ENCODE peak calls at places on chromosomes 6 and 20, in eight cellular contexts. I is aorta; W is tibial nerve; H is mesendoderm; C is left lung; F is lung; Y is tibial artery; N is CD4-positive, CD25-positive, alpha-beta regulatory T cell. G is an unnamed sample.

GRCh38 chr6:14549319-14549770 is 431.8 kb downstream of the CD83 start:
- DNase-seq in I (no peak), W (no peak), H (no peak), C (no peak), F (no peak), Y (no peak), N (no peak), G (no peak)

GRCh38 chr6:120960761-120961160 is 373.5 kb downstream of the TBC1D32 start:
- DNase-seq in I (no peak), W (no peak), H (no peak), C (no peak), F (no peak), Y (no peak), N (no peak), G (no peak)

GRCh38 chr20:55540486-55540885 is 464.8 kb downstream of the CBLN4 start:
- DNase-seq in I (no peak), W (no peak), H (no peak), C (no peak), F (no peak), Y (no peak), N (no peak), G (no peak)

GRCh38 chr6:167047554-167047953 is 48.4 kb downstream of the CEP43 start:
- DNase-seq in I (peak; percentile 70), W (no peak), H (no peak), C (peak; percentile 90), F (no peak), Y (peak; percentile 47), N (peak; percentile 49), G (no peak)

GRCh38 chr6:61869632-61870400 is 416.2 kb downstream of the KHDRBS2 start:
- DNase-seq in I (no peak), W (no peak), H (no peak), C (peak; percentile 7), F (no peak), Y (no peak), N (no peak), G (no peak)

GRCh38 chr6:38570750-38571149 is 69.0 kb downstream of the BTBD9 start:
- DNase-seq in I (no peak), W (no peak), H (peak; percentile 37), C (no peak), F (no peak), Y (no peak), N (peak; percentile 18), G (no peak)

GRCh38 chr6:43009124-43009523 is 4.6 kb downstream of the MEA1 start:
- DNase-seq in I (no peak), W (no peak), H (peak; percentile 62), C (no peak), F (no peak), Y (no peak), N (peak; percentile 34), G (no peak)

GRCh38 chr6:111721677-111722219 is 116.1 kb upstream of the TRAF3IP2 start:
- DNase-seq in I (no peak), W (peak; percentile 23), H (peak; percentile 65), C (no peak), F (no peak), Y (no peak), N (peak; percentile 52), G (no peak)

GRCh38 chr6:111722220-111722731 is 116.6 kb upstream of the TRAF3IP2 start:
- DNase-seq in I (no peak), W (no peak), H (peak; percentile 63), C (no peak), F (no peak), Y (no peak), N (no peak), G (no peak)

GRCh38 chr20:46592580-46593362 is 42.3 kb upstream of the OCSTAMP start:
- DNase-seq in I (no peak), W (no peak), H (peak; percentile 37), C (no peak), F (no peak), Y (no peak), N (no peak), G (no peak)

GRCh38 chr6:41079080-41079479 is 6.3 kb downstream of the NFYA start:
- DNase-seq in I (no peak), W (no peak), H (no peak), C (no peak), F (no peak), Y (no peak), N (no peak), G (no peak)
- H3K4me1 ChIP-seq in I (no peaks in the 10 kb centered on the region), W (no peaks in the 10 kb centered on the region), H (no peaks in the 10 kb centered on the region), C (peaks cover 59% of the 10 kb centered on the region), F (no peaks in the 10 kb centered on the region), Y (peaks cover 8% of the 10 kb centered on the region), N (peaks cover 43% of the 10 kb centered on the region), G (peaks cover 40% of the 10 kb centered on the region)

GRCh38 chr6:117272032-117272866 is 6.9 kb downstream of the VGLL2 start:
- DNase-seq in I (no peak), W (no peak), H (no peak), C (no peak), F (no peak), Y (no peak), N (no peak), G (no peak)

GRCh38 chr6:117269649-117270120 is 4.3 kb downstream of the VGLL2 start:
- DNase-seq in I (no peak), W (no peak), H (no peak), C (no peak), F (no peak), Y (no peak), N (no peak), G (no peak)

GRCh38 chr6:117270121-117270959 is 5.0 kb downstream of the VGLL2 start:
- DNase-seq in I (peak; percentile 44), W (no peak), H (peak; percentile 71), C (peak; percentile 81), F (no peak), Y (no peak), N (no peak), G (no peak)

GRCh38 chr6:117272886-117273285 is 7.5 kb downstream of the VGLL2 start:
- DNase-seq in I (no peak), W (no peak), H (no peak), C (no peak), F (no peak), Y (no peak), N (no peak), G (no peak)

DNA sequence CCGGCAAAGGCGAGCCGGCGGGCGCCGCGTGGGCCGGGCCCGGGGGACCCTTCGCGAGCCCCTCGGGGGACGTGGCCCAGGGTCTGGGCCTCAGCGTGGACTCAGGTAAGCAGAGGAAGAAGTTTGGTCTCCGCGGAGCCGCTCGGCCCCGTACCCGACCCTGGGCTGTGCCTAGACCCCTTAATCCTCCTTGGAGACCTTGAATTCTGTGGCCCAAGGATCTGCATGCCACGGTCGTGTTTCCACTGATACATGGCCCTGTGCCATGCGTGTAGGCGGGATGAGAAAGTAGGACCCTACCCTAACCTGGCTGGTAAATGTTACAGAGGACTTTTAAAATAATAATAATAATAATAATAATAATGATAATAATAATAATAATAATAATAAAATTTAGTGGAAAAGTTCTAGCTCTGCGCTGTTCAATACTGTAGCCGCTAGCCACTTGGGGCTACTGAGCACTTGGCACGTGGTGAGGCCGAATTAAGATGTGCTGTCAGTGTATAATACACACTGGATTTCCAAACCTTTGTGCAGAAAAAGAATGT is 5.7 kb downstream of the VGLL2 start:
- DNase-seq in I (no peak), W (no peak), H (no peak), C (no peak), F (no peak), Y (no peak), N (no peak), G (no peak)
- H3K4me3 ChIP-seq in I (no peak overlapping the region), W (no peak overlapping the region), H (no peak overlapping the region), C (no peak overlapping the region), F (no peak overlapping the region), Y (peak overlapping the region; percentile 19), N (no peak overlapping the region), G (peak overlapping the region; percentile 39)

DNA sequence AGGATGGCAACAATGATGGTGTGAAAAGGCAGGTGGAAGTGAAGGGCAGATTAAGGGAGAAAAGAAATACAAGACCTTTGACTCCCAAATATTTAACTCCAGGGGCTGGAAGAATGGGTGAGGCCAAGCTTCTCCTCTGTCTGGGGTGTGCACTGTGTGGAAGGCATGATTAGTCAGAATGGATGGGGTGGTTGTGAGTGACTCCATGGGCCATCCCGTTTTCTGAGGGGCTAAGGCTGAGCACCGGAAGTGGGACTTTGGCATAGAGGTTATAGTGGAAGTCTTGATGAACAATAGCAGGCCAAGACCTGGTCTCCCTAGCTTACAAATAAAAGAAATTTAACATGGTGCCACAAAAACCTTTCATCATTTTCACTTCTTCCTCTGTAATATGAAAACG is 12.1 kb downstream of the E2F3 start:
- DNase-seq in I (no peak), W (no peak), H (no peak), C (no peak), F (no peak), Y (no peak), N (no peak), G (no peak)
- H3K4me1 ChIP-seq in I (peaks cover 12% of the 10 kb centered on the region), W (no peaks in the 10 kb centered on the region), H (peaks cover 27% of the 10 kb centered on the region), C (peaks cover 73% of the 10 kb centered on the region), F (peaks cover 1% of the 10 kb centered on the region), Y (peaks cover 40% of the 10 kb centered on the region), N (peaks cover 67% of the 10 kb centered on the region), G (peaks cover 3% of the 10 kb centered on the region)

GRCh38 chr6:92538926-92539325 is 880.4 kb downstream of the EPHA7 start:
- DNase-seq in I (no peak), W (no peak), H (no peak), C (no peak), F (no peak), Y (no peak), N (no peak), G (no peak)

GRCh38 chr6:92538296-92538695 is 881.1 kb downstream of the EPHA7 start:
- DNase-seq in I (no peak), W (no peak), H (no peak), C (no peak), F (no peak), Y (no peak), N (no peak), G (no peak)

DNA sequence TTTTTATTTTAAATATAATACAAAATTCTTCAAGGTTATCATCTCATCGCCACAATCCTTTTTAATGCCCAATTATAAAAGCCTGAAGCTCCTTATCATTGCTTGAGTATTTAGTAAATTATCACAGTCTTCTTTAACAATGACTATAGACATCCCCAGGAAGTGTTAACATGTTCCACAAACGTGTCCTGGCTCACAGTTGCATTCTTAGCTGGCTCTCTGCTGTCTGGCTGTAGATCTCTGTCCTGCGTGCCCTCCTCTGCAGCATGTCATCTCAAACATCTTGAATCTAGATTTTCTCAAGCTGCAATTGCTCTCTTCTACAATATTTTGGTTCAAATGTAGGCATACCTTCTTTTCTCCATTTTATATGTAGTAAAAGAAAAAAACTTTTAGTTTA is 885.2 kb downstream of the EPHA7 start:
- DNase-seq in I (no peak), W (no peak), H (peak; percentile 42), C (no peak), F (no peak), Y (no peak), N (no peak), G (no peak)
- H3K4me3 ChIP-seq in I (no peak overlapping the region), W (no peak overlapping the region), H (no peak overlapping the region), C (no peak overlapping the region), F (no peak overlapping the region), Y (no peak overlapping the region), N (no peak overlapping the region), G (no peak overlapping the region)

GRCh38 chr6:127484207-127484858 is 25.1 kb upstream of the KIAA0408 start:
- DNase-seq in I (no peak), W (no peak), H (no peak), C (no peak), F (no peak), Y (no peak), N (peak; percentile 36), G (no peak)
- H3K4me1 ChIP-seq in I (no peaks in the 10 kb centered on the region), W (no peaks in the 10 kb centered on the region), H (no peaks in the 10 kb centered on the region), C (peaks cover 11% of the 10 kb centered on the region), F (peaks cover 1% of the 10 kb centered on the region), Y (no peaks in the 10 kb centered on the region), N (peaks cover 17% of the 10 kb centered on the region), G (no peaks in the 10 kb centered on the region)

GRCh38 chr6:16800942-16801341 is 39.7 kb upstream of the ATXN1 start:
- DNase-seq in I (no peak), W (no peak), H (no peak), C (no peak), F (no peak), Y (no peak), N (no peak), G (no peak)
- H3K4me3 ChIP-seq in I (no peak overlapping the region), W (no peak overlapping the region), H (no peak overlapping the region), C (no peak overlapping the region), F (no peak overlapping the region), Y (no peak overlapping the region), N (no peak overlapping the region), G (no peak overlapping the region)

G was measured in suprapubic skin.